ENCODE peak calls at places on chromosomes 12 and 14, in ten cellular contexts. E, P, R, F, B, O, S, V, W and K are unnamed samples.
A peak's percentile ranks its signal among the peaks of the same experiment; 100 is the strongest.

GRCh38 chr12:57009949-57010626 is 3.7 kb upstream of the ZBTB39 start:
- DNase-seq in E (no peak), P (no peak), R (no peak), F (no peak), B (peak; percentile 12), O (no peak), S (no peak), V (no peak), W (no peak), K (no peak)

GRCh38 chr14:35818346-35819115 is 7.6 kb upstream of the BRMS1L start:
- DNase-seq in E (no peak), P (peak; percentile 16), R (no peak), F (peak; percentile 59), B (no peak), O (no peak), S (peak; percentile 22), V (no peak), W (peak; percentile 41), K (no peak)

GRCh38 chr14:32265584-32265983 is 62.5 kb upstream of the RNU6-8 start:
- DNase-seq in E (no peak), P (no peak), R (no peak), F (no peak), B (no peak), O (no peak), S (no peak), V (no peak), W (no peak), K (no peak)

GRCh38 chr14:49861581-49861922 is 9.0 kb upstream of the NEMF start:
- DNase-seq in E (peak; percentile 69), P (no peak), R (peak; percentile 48), F (peak; percentile 72), B (peak; percentile 71), O (no peak), S (peak; percentile 84), V (peak; percentile 64), W (peak; percentile 83), K (peak; percentile 83)

GRCh38 chr14:95024380-95024779 is 132.9 kb downstream of the DICER1 start:
- DNase-seq in E (no peak), P (no peak), R (no peak), F (no peak), B (no peak), O (no peak), S (no peak), V (peak; percentile 6), W (no peak), K (no peak)

GRCh38 chr14:69543341-69544249 is 31.1 kb downstream of the CCDC177 start:
- DNase-seq in E (peak; percentile 23), P (peak; percentile 73), R (no peak), F (peak; percentile 66), B (no peak), O (peak; percentile 85), S (peak; percentile 93), V (peak; percentile 71), W (peak; percentile 8), K (peak; percentile 69)

GRCh38 chr12:26630546-26631027 is 202.4 kb downstream of the ITPR2 start:
- DNase-seq in E (no peak), P (peak; percentile 12), R (no peak), F (peak; percentile 50), B (no peak), O (no peak), S (peak; percentile 95), V (no peak), W (no peak), K (peak; percentile 49)

GRCh38 chr12:8911606-8912268 is 2.6 kb upstream of the PHC1 start:
- DNase-seq in E (no peak), P (no peak), R (no peak), F (no peak), B (no peak), O (no peak), S (no peak), V (no peak), W (peak; percentile 14), K (no peak)

GRCh38 chr12:72872986-72873385 is 600.8 kb downstream of the TRHDE start:
- DNase-seq in E (no peak), P (no peak), R (no peak), F (no peak), B (no peak), O (no peak), S (no peak), V (no peak), W (no peak), K (no peak)

GRCh38 chr12:48687595-48687994 is 5.6 kb upstream of the KANSL2 start:
- DNase-seq in E (no peak), P (no peak), R (no peak), F (no peak), B (no peak), O (no peak), S (no peak), V (no peak), W (no peak), K (no peak)

GRCh38 chr12:100031821-100032220 is 47.1 kb upstream of the ANKS1B start:
- DNase-seq in E (no peak), P (no peak), R (no peak), F (no peak), B (no peak), O (no peak), S (no peak), V (no peak), W (no peak), K (no peak)

GRCh38 chr12:4117386-4118016 is 156.1 kb upstream of the CCND2 start:
- DNase-seq in E (peak; percentile 51), P (no peak), R (no peak), F (no peak), B (no peak), O (no peak), S (no peak), V (peak; percentile 22), W (no peak), K (no peak)

GRCh38 chr14:73786632-73786941 is 65.0 kb upstream of the PTGR2 start:
- DNase-seq in E (no peak), P (no peak), R (peak; percentile 59), F (peak; percentile 72), B (no peak), O (no peak), S (peak; percentile 49), V (no peak), W (peak; percentile 65), K (no peak)

GRCh38 chr14:27528328-27528727 is 930.5 kb upstream of the NOVA1 start:
- DNase-seq in E (no peak), P (no peak), R (no peak), F (peak; percentile 44), B (no peak), O (no peak), S (peak; percentile 45), V (no peak), W (no peak), K (no peak)

GRCh38 chr14:32826404-32827082 is 112.1 kb upstream of the NPAS3 start:
- DNase-seq in E (no peak), P (no peak), R (no peak), F (no peak), B (no peak), O (no peak), S (peak; percentile 36), V (no peak), W (no peak), K (no peak)

GRCh38 chr14:75224561-75224960 is 48.1 kb upstream of the TMED10 start:
- DNase-seq in E (no peak), P (no peak), R (no peak), F (no peak), B (no peak), O (no peak), S (peak; percentile 26), V (no peak), W (no peak), K (no peak)
- H3K27ac ChIP-seq in E (no peak overlapping the region), P (peak overlapping the region; percentile 42), R (no peak overlapping the region), F (no peak overlapping the region), B (no peak overlapping the region), O (no peak overlapping the region), S (no peak overlapping the region), V (no peak overlapping the region), W (no peak overlapping the region), K (no peak overlapping the region)

DNA sequence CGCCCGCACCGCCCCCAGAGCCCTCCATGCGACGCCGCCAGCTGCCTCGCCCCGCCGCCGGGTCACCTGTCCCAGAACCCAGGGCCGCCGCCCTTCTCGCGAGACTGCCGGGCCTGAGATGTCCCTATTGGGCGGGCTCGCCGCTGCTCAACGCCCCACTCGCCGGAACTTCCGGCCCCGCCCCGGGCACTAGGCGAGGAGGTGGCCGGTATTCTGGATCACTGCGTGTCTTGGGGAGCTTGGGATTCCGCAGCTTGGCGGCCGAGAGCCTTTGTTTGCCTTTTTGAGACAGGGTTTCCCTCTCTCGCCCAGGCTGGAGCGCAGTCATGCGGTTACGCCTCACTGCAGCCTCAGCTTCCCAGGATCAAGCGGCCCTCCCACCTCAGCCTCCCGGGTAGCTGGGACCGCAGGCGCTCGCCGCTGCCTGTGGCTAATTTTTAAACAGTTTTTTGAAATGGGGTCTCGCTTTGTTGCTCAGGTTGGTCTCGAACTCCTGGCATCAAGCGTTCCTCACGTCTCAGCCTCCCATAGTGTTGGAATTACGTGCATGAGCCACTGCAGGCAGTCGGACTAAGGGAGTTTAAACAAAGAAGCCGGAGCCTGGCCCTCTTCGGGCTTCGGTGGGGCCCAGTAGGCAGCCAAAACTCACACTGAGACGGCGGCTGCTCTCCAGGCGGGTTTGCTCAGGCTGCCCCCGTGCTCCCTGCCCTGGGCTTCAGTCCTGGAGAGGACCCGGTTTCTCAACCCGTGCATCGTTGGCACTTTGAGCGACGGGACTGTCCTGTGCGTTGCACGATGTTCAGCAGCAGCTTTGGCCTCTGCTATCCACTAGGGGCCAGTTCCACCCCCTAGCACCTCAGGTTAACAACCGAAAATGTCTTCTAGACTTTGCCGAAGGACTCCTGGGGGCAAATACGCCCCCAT is at the start of gene SLC15A4:
- DNase-seq in E (peak; percentile 98), P (peak; percentile 94), R (peak; percentile 98), F (peak; percentile 98), B (peak; percentile 98), O (peak; percentile 73), S (peak; percentile 90), V (peak; percentile 97), W (peak; percentile 96), K (peak; percentile 63)
- TF ChIP-seq CTCF in E (no peak), P (no peak), R (peak; percentile 23), F (no peak), B (no peak), O (no peak), S (peak; percentile 28), V (no peak), W (no peak), K (peak; percentile 24)

GRCh38 chr14:89327771-89328212 is 89.2 kb downstream of the FOXN3 start:
- DNase-seq in E (no peak), P (no peak), R (no peak), F (no peak), B (no peak), O (no peak), S (peak; percentile 91), V (no peak), W (no peak), K (no peak)
- H3K27ac ChIP-seq in E (no peak overlapping the region), P (no peak overlapping the region), R (no peak overlapping the region), F (peak overlapping the region; percentile 1), B (no peak overlapping the region), O (no peak overlapping the region), S (no peak overlapping the region), V (no peak overlapping the region), W (no peak overlapping the region), K (peak overlapping the region; percentile 39)

DNA sequence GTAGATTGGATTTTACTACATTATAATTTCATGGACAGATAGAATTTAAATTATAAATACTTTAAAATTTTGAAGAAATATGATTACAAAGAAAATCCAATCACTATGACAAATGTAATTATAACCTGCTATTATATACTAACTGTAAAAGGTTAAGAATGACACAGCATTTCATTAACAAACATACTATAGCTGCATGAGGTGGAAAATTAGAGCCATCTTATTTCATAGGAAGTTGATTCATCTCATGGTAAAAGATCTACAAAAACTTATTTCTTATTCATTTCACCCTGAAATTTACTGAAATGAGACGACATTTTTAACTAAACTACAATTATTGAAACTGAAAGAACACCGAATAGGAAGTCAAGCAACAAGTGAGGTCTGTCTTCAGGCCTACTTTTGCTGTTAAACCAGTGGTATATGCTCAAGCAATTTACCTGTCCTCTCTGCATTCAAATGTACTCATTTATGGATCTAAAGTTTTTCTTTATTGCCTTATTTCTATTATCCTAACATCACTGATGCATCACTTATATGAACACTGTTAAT is 87.2 kb downstream of the CEP83 start:
- DNase-seq in E (no peak), P (no peak), R (no peak), F (no peak), B (no peak), O (no peak), S (no peak), V (no peak), W (no peak), K (no peak)
- TF ChIP-seq CTCF in E (no peak), P (no peak), R (no peak), F (no peak), B (no peak), O (no peak), S (no peak), V (no peak), W (no peak), K (no peak)